ENCODE peak calls at places on chromosome 5, in nine cellular contexts. P is aorta; Y is CD4-positive, CD25-positive, alpha-beta regulatory T cell; G is IMR-90; S is H7; E is heart right ventricle; Z is uterus; H is heart left ventricle; A is lung. O is an unnamed sample.

GRCh38 chr5:14767942-14768837 is 103.4 kb downstream of the ANKH start:
- DNase-seq in P (no peak), Z (no peak), H (no peak), S (no peak), G (no peak), A (no peak), Y (no peak), E (no peak), O (no peak)

GRCh38 chr5:168329302-168329701 is 37.9 kb downstream of the WWC1 start:
- DNase-seq in Z (no peak), P (no peak), E (no peak), A (no peak), G (peak; percentile 35), Y (no peak), S (no peak), H (no peak), O (no peak)

GRCh38 chr5:6576861-6577501 is 55.9 kb downstream of the NSUN2 start:
- DNase-seq in E (no peak), Y (no peak), P (no peak), G (peak; percentile 52), H (no peak), Z (no peak), S (peak; percentile 73), A (peak; percentile 28), O (peak; percentile 28)

GRCh38 chr5:74877624-74878304 is 11.6 kb upstream of the FAM169A start:
- DNase-seq in G (no peak), Z (no peak), S (no peak), A (no peak), E (no peak), Y (no peak), P (no peak), H (no peak), O (no peak)

GRCh38 chr5:109411627-109412026 is 1.9 kb upstream of the PJA2 start:
- DNase-seq in A (no peak), G (peak; percentile 97), Y (no peak), H (no peak), E (no peak), P (no peak), Z (no peak), S (no peak), O (no peak)

GRCh38 chr5:129963359-129963758 is 59.1 kb downstream of the CHSY3 start:
- DNase-seq in A (no peak), Z (no peak), E (no peak), Y (no peak), H (no peak), P (no peak), S (no peak), G (peak; percentile 66), O (no peak)

GRCh38 chr5:132829742-132830435 is 558 bp downstream of the SHROOM1 start:
- DNase-seq in A (peak; percentile 79), Y (peak; percentile 54), E (peak; percentile 80), H (peak; percentile 82), Z (peak; percentile 74), G (peak; percentile 56), S (peak; percentile 94), P (peak; percentile 82), O (peak; percentile 32)

GRCh38 chr5:8188874-8189588 is 320.1 kb downstream of the MTRR start:
- DNase-seq in H (no peak), P (no peak), E (no peak), A (no peak), Z (no peak), S (no peak), G (peak; percentile 1), Y (no peak), O (peak; percentile 50)

DNA sequence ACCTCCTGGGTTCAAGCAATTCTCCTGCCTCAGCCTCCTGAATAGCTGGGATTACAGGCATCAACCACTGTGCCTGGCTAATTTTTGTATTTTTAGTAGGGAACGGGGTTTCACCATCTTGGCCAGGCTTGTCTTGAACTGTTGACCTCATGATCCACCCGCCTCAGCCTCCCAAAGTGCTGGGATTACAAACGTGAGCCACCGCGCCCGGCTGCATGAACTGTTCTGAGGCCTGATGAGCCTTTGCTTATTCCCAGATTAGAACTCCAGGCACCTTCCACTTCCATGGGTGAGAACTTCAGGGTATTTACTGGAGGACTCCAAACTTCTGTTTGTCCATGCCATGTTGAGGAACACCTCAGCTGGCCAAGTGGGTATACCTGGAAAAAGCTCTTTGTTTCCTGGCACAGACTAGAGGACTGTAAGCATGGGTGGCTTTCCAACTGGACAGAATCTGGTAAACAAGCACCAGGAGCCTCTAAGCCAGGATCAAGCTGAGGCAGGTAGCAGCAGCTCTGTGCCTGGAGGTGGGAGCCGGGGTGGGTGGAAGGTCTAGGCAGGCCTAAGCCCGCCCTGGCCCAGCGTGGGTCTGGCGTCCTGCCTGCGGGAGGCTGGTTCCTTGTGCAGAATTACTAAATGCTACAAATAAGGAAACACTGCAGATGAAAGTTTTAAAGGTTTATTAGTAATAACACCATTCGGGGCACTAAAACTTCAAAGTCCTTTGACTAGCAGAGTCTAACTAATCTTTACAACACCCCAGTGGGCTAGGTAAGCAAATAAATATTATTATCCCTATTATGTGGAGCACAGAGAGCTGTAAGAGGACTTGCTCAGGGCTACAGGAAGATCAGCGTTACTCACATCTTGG is 78.4 kb downstream of the SEMA5A start:
- DNase-seq in A (no peak), P (peak; percentile 65), E (no peak), H (no peak), S (no peak), G (no peak), Y (no peak), Z (no peak), O (no peak)
- H3K4me3 ChIP-seq in A (no peak overlapping the region), P (no peak overlapping the region), E (no peak overlapping the region), H (no peak overlapping the region), S (no peak overlapping the region), G (no peak overlapping the region), Y (no peak overlapping the region), Z (no peak overlapping the region), O (no peak overlapping the region)

GRCh38 chr5:78515665-78516064 is 132.9 kb downstream of the LHFPL2 start:
- DNase-seq in Y (no peak), Z (no peak), S (peak; percentile 55), H (no peak), E (no peak), A (no peak), G (no peak), P (no peak), O (no peak)

GRCh38 chr5:78518365-78519197 is 130.0 kb downstream of the LHFPL2 start:
- DNase-seq in G (peak; percentile 96), A (peak; percentile 66), P (peak; percentile 82), Y (no peak), Z (peak; percentile 48), S (peak; percentile 58), E (peak; percentile 42), H (no peak), O (no peak)

GRCh38 chr5:78522476-78523105 is 126.0 kb downstream of the LHFPL2 start:
- DNase-seq in E (no peak), P (no peak), G (no peak), A (no peak), Z (no peak), H (no peak), Y (no peak), S (no peak), O (no peak)

GRCh38 chr5:78521455-78521854 is 127.1 kb downstream of the LHFPL2 start:
- DNase-seq in G (no peak), S (no peak), Y (no peak), E (no peak), P (no peak), Z (no peak), A (no peak), H (no peak), O (no peak)

DNA sequence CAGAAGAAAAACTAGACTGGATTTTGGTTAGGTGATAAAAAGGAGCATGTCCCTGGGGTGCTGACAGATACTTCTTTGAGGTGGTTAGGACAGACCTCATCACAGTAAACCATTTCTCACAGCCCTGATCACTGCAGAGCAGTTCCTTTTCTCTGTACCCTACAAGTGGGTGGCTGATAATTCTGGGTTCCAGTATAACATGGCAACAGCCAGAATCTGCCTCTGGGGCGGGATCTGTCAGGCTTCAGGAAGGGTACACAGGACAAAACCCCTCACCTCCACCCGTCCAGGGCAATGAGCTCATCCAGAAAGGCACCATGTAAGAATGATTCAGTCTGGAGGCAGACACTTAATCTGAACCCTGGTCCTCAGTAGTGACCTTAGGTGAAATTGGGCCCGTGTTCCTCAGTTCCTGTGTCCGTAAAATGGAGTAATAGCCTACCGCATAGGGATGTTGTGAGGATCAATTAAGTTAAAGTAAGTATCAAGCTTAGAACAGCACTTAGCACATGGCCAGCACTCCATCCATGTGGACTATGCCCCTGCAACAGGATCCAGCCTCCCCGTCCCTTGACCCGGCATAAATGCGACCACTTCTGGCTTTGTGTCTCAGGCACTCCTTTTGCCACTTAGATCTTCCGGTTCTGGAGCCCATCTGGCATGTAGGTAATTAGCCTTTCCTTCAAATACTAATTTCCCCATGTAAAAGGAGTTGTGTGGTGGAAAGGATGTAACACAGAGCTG is 129.2 kb downstream of the LHFPL2 start:
- DNase-seq in E (no peak), Y (no peak), H (no peak), A (no peak), Z (no peak), S (no peak), P (no peak), G (no peak), O (peak; percentile 51)
- H3K4me3 ChIP-seq in E (no peak overlapping the region), Y (no peak overlapping the region), H (no peak overlapping the region), A (no peak overlapping the region), Z (no peak overlapping the region), S (no peak overlapping the region), P (no peak overlapping the region), G (no peak overlapping the region), O (no peak overlapping the region)

GRCh38 chr5:471750-472058 is 28.7 kb downstream of the EXOC3 start:
- DNase-seq in P (no peak), G (no peak), H (no peak), Z (no peak), S (no peak), A (no peak), Y (no peak), E (no peak), O (no peak)

GRCh38 chr5:469752-470483 is 26.9 kb downstream of the EXOC3 start:
- DNase-seq in H (peak; percentile 17), G (no peak), Z (no peak), S (no peak), Y (no peak), P (peak; percentile 40), A (no peak), E (peak; percentile 3), O (no peak)

GRCh38 chr5:472656-473343 is 29.8 kb downstream of the EXOC3 start:
- DNase-seq in Y (peak; percentile 88), A (peak; percentile 86), H (peak; percentile 89), Z (peak; percentile 76), S (peak; percentile 100), E (peak; percentile 92), G (peak; percentile 78), P (peak; percentile 91), O (peak; percentile 69)

GRCh38 chr5:472076-472655 is 29.2 kb downstream of the EXOC3 start:
- DNase-seq in Y (no peak), A (no peak), S (peak; percentile 91), E (peak; percentile 43), P (peak; percentile 64), Z (no peak), H (peak; percentile 29), G (no peak), O (no peak)

DNA sequence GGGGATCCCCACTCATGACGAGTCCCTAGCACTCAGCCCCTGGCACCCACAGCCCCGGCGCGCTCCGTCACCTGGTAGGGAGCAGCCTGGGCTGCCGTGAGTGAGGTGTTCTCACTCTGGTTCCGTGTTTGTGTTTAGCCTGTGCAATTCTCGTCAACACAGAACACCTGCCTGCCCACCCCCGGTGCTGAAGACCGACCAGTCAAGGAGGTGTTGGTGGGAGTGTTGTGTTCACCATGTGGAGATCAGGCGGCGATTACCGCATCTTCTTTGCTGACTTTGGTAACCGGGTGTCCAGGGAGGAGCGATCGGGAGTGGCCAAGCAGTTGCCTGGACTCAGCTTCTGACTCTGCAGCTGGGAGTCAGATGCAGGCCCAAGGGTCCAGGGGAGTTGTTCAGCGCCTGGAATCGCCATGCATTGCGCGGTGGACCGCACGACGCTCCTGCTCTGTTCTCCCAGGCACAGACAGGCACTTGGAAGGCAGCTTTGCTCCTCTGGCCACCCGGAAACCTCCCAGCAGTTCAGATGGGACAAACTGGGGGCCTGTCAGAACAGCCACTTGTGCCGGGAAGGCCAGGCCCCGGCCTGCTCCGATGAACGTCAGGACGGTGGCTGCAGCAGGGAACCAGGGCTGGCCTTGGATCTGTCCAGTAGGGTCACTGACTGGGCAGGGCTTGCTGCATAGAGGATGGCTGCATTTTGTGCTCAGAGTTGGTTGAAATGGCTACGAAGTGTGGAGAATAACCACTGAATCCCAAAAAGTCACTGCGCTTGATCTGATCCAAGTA is 28.2 kb downstream of the EXOC3 start:
- DNase-seq in S (no peak), H (peak; percentile 19), Z (no peak), A (no peak), E (peak; percentile 14), Y (no peak), P (peak; percentile 45), G (no peak), O (no peak)
- H3K4me3 ChIP-seq in S (no peak overlapping the region), H (no peak overlapping the region), Z (no peak overlapping the region), A (no peak overlapping the region), E (no peak overlapping the region), Y (peak overlapping the region; percentile 58), P (no peak overlapping the region), G (no peak overlapping the region), O (peak overlapping the region; percentile 78)

GRCh38 chr5:36238896-36239295 is 2.8 kb downstream of the NADK2 start:
- DNase-seq in A (no peak), G (no peak), Z (no peak), S (no peak), E (no peak), P (no peak), H (no peak), Y (no peak), O (no peak)
- H3K4me3 ChIP-seq in A (no peak overlapping the region), G (no peak overlapping the region), Z (no peak overlapping the region), S (no peak overlapping the region), E (no peak overlapping the region), P (no peak overlapping the region), H (no peak overlapping the region), Y (no peak overlapping the region), O (no peak overlapping the region)

O was measured in Jurkat, Clone E6-1.